ENCODE peak calls at places on chromosomes 5 and 9, in five cellular contexts. One of them, this sample, is unnamed. For H3K4me1, the result is how much of the 10 kb centered on the place peaks cover.

GRCh38 chr5:21145376-21145775 is 1157.4 kb upstream of the CDH18 start:
- DNase-seq in MM.1S: no peak
- DNase-seq in PC-3: no peak
- DNase-seq in OCI-LY7: no peak
- DNase-seq in fibroblast of lung: peak
- DNase-seq in this sample: no peak

GRCh38 chr5:173920024-173920753 is 32.0 kb downstream of the CPEB4 start:
- DNase-seq in PC-3: peak
- DNase-seq in fibroblast of lung: peak
- DNase-seq in OCI-LY7: no peak
- DNase-seq in MM.1S: no peak
- DNase-seq in this sample: no peak

GRCh38 chr5:14851067-14851422 is 20.5 kb downstream of the ANKH start:
- DNase-seq in PC-3: no peak
- DNase-seq in OCI-LY7: no peak
- DNase-seq in fibroblast of lung: no peak
- DNase-seq in MM.1S: no peak
- DNase-seq in this sample: no peak

GRCh38 chr5:176152191-176152932 is 85.9 kb upstream of the SIMC1 start:
- DNase-seq in PC-3: no peak
- DNase-seq in fibroblast of lung: peak
- DNase-seq in OCI-LY7: no peak
- DNase-seq in MM.1S: no peak
- DNase-seq in this sample: no peak

GRCh38 chr5:175202461-175203065 is 241.4 kb downstream of the DRD1 start:
- DNase-seq in fibroblast of lung: peak
- DNase-seq in MM.1S: no peak
- DNase-seq in PC-3: peak
- DNase-seq in OCI-LY7: no peak
- DNase-seq in this sample: no peak

GRCh38 chr5:148791334-148791667 is 35.1 kb upstream of the ADRB2 start:
- DNase-seq in PC-3: peak
- DNase-seq in MM.1S: no peak
- DNase-seq in OCI-LY7: no peak
- DNase-seq in fibroblast of lung: peak
- DNase-seq in this sample: no peak

GRCh38 chr5:107766439-107766838 is 95.7 kb upstream of the EFNA5 start:
- DNase-seq in fibroblast of lung: no peak
- DNase-seq in PC-3: no peak
- DNase-seq in MM.1S: no peak
- DNase-seq in OCI-LY7: no peak
- DNase-seq in this sample: no peak

GRCh38 chr5:113269023-113269997 is 165.5 kb downstream of the TSSK1B start:
- DNase-seq in fibroblast of lung: no peak
- DNase-seq in PC-3: no peak
- DNase-seq in OCI-LY7: no peak
- DNase-seq in MM.1S: no peak
- DNase-seq in this sample: no peak

GRCh38 chr5:40904205-40904993 is 4.9 kb upstream of the C7 start:
- DNase-seq in fibroblast of lung: peak
- DNase-seq in MM.1S: peak
- DNase-seq in OCI-LY7: peak
- DNase-seq in PC-3: peak
- DNase-seq in this sample: peak

GRCh38 chr5:39755986-39756385 is 331.2 kb upstream of the DAB2 start:
- DNase-seq in OCI-LY7: no peak
- DNase-seq in PC-3: peak
- DNase-seq in MM.1S: no peak
- DNase-seq in fibroblast of lung: peak
- DNase-seq in this sample: no peak

GRCh38 chr5:125134216-125135081 is 388.0 kb upstream of the ZNF608 start:
- DNase-seq in MM.1S: no peak
- DNase-seq in PC-3: peak
- DNase-seq in OCI-LY7: no peak
- DNase-seq in fibroblast of lung: peak
- DNase-seq in this sample: no peak

GRCh38 chr5:130035388-130035787 is 131.1 kb downstream of the CHSY3 start:
- DNase-seq in fibroblast of lung: no peak
- DNase-seq in OCI-LY7: no peak
- DNase-seq in MM.1S: no peak
- DNase-seq in PC-3: no peak
- DNase-seq in this sample: no peak

GRCh38 chr9:70411141-70411929 is 3.1 kb downstream of the KLF9 start:
- DNase-seq in OCI-LY7: no peak
- DNase-seq in MM.1S: no peak
- DNase-seq in PC-3: no peak
- DNase-seq in fibroblast of lung: peak
- DNase-seq in this sample: no peak

GRCh38 chr9:35277171-35277520 is 115.3 kb downstream of the UNC13B start:
- DNase-seq in MM.1S: no peak
- DNase-seq in OCI-LY7: no peak
- DNase-seq in PC-3: no peak
- DNase-seq in fibroblast of lung: no peak
- DNase-seq in this sample: no peak

GRCh38 chr9:132011896-132012295 is 67.8 kb downstream of the MED27 start:
- DNase-seq in fibroblast of lung: no peak
- DNase-seq in PC-3: no peak
- DNase-seq in OCI-LY7: peak
- DNase-seq in MM.1S: no peak
- DNase-seq in this sample: no peak

DNA sequence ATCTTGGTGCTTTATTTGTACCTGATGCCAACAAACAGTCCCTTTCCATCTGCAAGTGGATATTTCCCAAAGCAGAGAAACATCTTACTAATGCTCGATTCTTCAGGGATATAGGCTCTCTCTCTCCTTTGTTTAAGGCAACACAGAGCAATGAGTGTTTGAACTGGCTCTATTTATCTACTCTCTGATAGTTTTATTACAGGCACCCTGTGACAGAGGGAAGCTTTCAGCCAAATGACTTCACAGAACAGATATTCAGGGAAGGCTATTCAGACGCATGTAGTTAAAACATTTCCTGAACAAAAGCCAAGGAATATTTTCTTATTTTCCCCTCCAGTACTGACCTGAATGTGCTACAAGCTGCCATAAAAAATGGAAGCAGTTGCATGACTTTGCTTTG is 141.8 kb downstream of the YIPF5 start:
- DNase-seq in fibroblast of lung: peak
- DNase-seq in MM.1S: no peak
- DNase-seq in PC-3: peak
- DNase-seq in OCI-LY7: no peak
- DNase-seq in this sample: no peak
- H3K4me2 ChIP-seq in fibroblast of lung: peak
- H3K4me2 ChIP-seq in MM.1S: no peak
- H3K4me2 ChIP-seq in PC-3: no peak
- H3K4me2 ChIP-seq in OCI-LY7: no peak
- H3K4me2 ChIP-seq in this sample: no peak

GRCh38 chr9:96412174-96412913 is 5.8 kb downstream of the ZNF367 start:
- DNase-seq in OCI-LY7: no peak
- DNase-seq in PC-3: no peak
- DNase-seq in MM.1S: no peak
- DNase-seq in fibroblast of lung: no peak
- DNase-seq in this sample: no peak

GRCh38 chr9:96417051-96417586 is 1.1 kb downstream of the ZNF367 start:
- DNase-seq in fibroblast of lung: peak
- DNase-seq in MM.1S: peak
- DNase-seq in OCI-LY7: peak
- DNase-seq in PC-3: peak
- DNase-seq in this sample: peak

GRCh38 chr9:96417610-96418073 is 528 bp downstream of the ZNF367 start:
- DNase-seq in PC-3: no peak
- DNase-seq in fibroblast of lung: no peak
- DNase-seq in OCI-LY7: no peak
- DNase-seq in MM.1S: no peak
- DNase-seq in this sample: no peak

GRCh38 chr9:96411129-96411820 is 6.9 kb downstream of the ZNF367 start:
- DNase-seq in PC-3: no peak
- DNase-seq in MM.1S: no peak
- DNase-seq in OCI-LY7: no peak
- DNase-seq in fibroblast of lung: no peak
- DNase-seq in this sample: no peak

GRCh38 chr9:96413312-96414221 is 4.6 kb downstream of the ZNF367 start:
- DNase-seq in PC-3: no peak
- DNase-seq in fibroblast of lung: no peak
- DNase-seq in OCI-LY7: peak
- DNase-seq in MM.1S: no peak
- DNase-seq in this sample: no peak
- H3K4me1 ChIP-seq in PC-3: under half
- H3K4me1 ChIP-seq in fibroblast of lung: under half
- H3K4me1 ChIP-seq in OCI-LY7: half or more
- H3K4me1 ChIP-seq in MM.1S: under half
- H3K4me1 ChIP-seq in this sample: half or more

GRCh38 chr9:5884191-5884590 is 6.5 kb upstream of the MLANA start:
- DNase-seq in MM.1S: no peak
- DNase-seq in OCI-LY7: no peak
- DNase-seq in PC-3: peak
- DNase-seq in fibroblast of lung: peak
- DNase-seq in this sample: no peak

GRCh38 chr9:5890641-5891040 is at the start of gene MLANA:
- DNase-seq in PC-3: no peak
- DNase-seq in MM.1S: no peak
- DNase-seq in OCI-LY7: no peak
- DNase-seq in fibroblast of lung: no peak
- DNase-seq in this sample: no peak

GRCh38 chr9:5886114-5886939 is 4.4 kb upstream of the MLANA start:
- DNase-seq in fibroblast of lung: peak
- DNase-seq in OCI-LY7: peak
- DNase-seq in MM.1S: peak
- DNase-seq in PC-3: peak
- DNase-seq in this sample: peak
- H3K4me2 ChIP-seq in fibroblast of lung: no peak
- H3K4me2 ChIP-seq in OCI-LY7: no peak
- H3K4me2 ChIP-seq in MM.1S: no peak
- H3K4me2 ChIP-seq in PC-3: no peak
- H3K4me2 ChIP-seq in this sample: no peak

GRCh38 chr9:115069302-115069701 is 48.7 kb downstream of the TNC start:
- DNase-seq in PC-3: no peak
- DNase-seq in OCI-LY7: no peak
- DNase-seq in fibroblast of lung: no peak
- DNase-seq in MM.1S: no peak
- DNase-seq in this sample: no peak
- H3K4me1 ChIP-seq in PC-3: under half
- H3K4me1 ChIP-seq in OCI-LY7: under half
- H3K4me1 ChIP-seq in fibroblast of lung: under half
- H3K4me1 ChIP-seq in MM.1S: under half
- H3K4me1 ChIP-seq in this sample: under half

DNA sequence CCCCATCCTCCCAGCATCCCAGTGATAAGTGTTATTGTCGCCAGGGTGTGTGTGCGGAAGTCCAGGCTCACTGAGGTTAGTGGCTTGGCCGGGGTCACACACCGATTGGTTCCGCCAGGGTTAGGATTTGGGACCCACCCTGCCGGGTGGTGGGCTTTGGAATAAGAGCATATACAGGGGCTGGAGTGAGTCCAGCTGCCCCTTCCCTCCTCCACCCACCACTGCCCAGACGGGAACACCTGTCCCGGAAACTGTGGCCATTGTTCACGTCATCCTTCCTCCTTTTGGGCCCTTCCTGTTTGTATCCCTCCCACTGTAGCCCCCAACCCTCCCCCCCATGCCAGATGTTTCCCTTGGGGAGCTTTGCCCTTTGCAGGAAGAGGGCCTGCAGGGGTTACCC is 5.0 kb downstream of the N4BP3 start:
- DNase-seq in PC-3: no peak
- DNase-seq in MM.1S: no peak
- DNase-seq in OCI-LY7: peak
- DNase-seq in fibroblast of lung: no peak
- DNase-seq in this sample: no peak
- H3K4me2 ChIP-seq in PC-3: no peak
- H3K4me2 ChIP-seq in MM.1S: no peak
- H3K4me2 ChIP-seq in OCI-LY7: peak
- H3K4me2 ChIP-seq in fibroblast of lung: no peak
- H3K4me2 ChIP-seq in this sample: no peak

GRCh38 chr9:90607701-90608122 is 34.9 kb downstream of the DIRAS2 start:
- DNase-seq in PC-3: no peak
- DNase-seq in OCI-LY7: no peak
- DNase-seq in MM.1S: no peak
- DNase-seq in fibroblast of lung: no peak
- DNase-seq in this sample: no peak
- H3K4me1 ChIP-seq in PC-3: under half
- H3K4me1 ChIP-seq in OCI-LY7: under half
- H3K4me1 ChIP-seq in MM.1S: under half
- H3K4me1 ChIP-seq in fibroblast of lung: under half
- H3K4me1 ChIP-seq in this sample: under half

GRCh38 chr9:3497406-3497805 is 28.4 kb downstream of the RFX3 start:
- DNase-seq in fibroblast of lung: peak
- DNase-seq in PC-3: no peak
- DNase-seq in MM.1S: no peak
- DNase-seq in OCI-LY7: no peak
- DNase-seq in this sample: no peak
- H3K4me2 ChIP-seq in fibroblast of lung: no peak
- H3K4me2 ChIP-seq in PC-3: no peak
- H3K4me2 ChIP-seq in MM.1S: no peak
- H3K4me2 ChIP-seq in OCI-LY7: no peak
- H3K4me2 ChIP-seq in this sample: no peak

DNA sequence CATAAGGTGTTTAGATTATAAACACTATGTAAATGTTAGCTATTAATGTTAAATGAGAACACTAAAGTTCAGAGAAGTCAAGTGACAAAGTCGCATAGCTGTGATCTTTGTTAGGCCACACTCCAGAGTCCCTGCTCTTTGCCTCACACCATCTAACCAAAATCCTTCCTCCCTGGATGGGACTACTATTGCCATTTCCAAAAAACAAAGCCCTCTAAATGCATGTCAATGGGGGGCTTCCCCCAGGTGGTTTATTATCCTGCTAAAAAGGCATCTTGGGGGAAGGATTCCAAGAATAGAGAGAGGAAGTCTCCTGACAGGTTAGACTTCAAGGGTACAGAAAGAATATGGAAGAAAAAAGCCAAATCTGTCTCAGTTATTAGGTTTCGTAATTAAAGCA is 10.4 kb downstream of the NR6A1 start:
- DNase-seq in OCI-LY7: no peak
- DNase-seq in PC-3: no peak
- DNase-seq in fibroblast of lung: no peak
- DNase-seq in MM.1S: no peak
- DNase-seq in this sample: no peak
- H3K4me1 ChIP-seq in OCI-LY7: under half
- H3K4me1 ChIP-seq in PC-3: under half
- H3K4me1 ChIP-seq in fibroblast of lung: under half
- H3K4me1 ChIP-seq in MM.1S: under half
- H3K4me1 ChIP-seq in this sample: under half

GRCh38 chr5:80399553-80400239 is 8.2 kb upstream of the ZFYVE16 start:
- DNase-seq in fibroblast of lung: peak
- DNase-seq in MM.1S: peak
- DNase-seq in OCI-LY7: peak
- DNase-seq in PC-3: peak
- DNase-seq in this sample: no peak
- H3K4me2 ChIP-seq in fibroblast of lung: peak
- H3K4me2 ChIP-seq in MM.1S: peak
- H3K4me2 ChIP-seq in OCI-LY7: peak
- H3K4me2 ChIP-seq in PC-3: no peak
- H3K4me2 ChIP-seq in this sample: no peak

This sample was measured in DND-41.